ENCODE peak calls at places on chromosomes 13 and 19, in six cellular contexts. J, Z, I, D, K and F are unnamed samples.

GRCh38 chr19:49335071-49335783 is at the start of gene CD37:
- DNase-seq in J (no peak), Z (no peak), I (no peak), D (no peak), K (no peak), F (no peak)

GRCh38 chr13:113904411-113904810 is 40.5 kb upstream of the GAS6 start:
- DNase-seq in J (peak), Z (peak), I (no peak), D (no peak), K (peak), F (no peak)

GRCh38 chr19:15479391-15480345 is at the start of gene PGLYRP2:
- DNase-seq in J (no peak), Z (peak), I (peak), D (no peak), K (peak), F (no peak)

GRCh38 chr13:47459512-47459911 is 541.6 kb downstream of the SUCLA2 start:
- DNase-seq in J (peak), Z (no peak), I (no peak), D (no peak), K (no peak), F (no peak)

GRCh38 chr13:29688193-29688592 is 92.7 kb upstream of the SLC7A1 start:
- DNase-seq in J (no peak), Z (no peak), I (no peak), D (no peak), K (no peak), F (no peak)

GRCh38 chr13:84946144-84946543 is 853.1 kb downstream of the SLITRK6 start:
- DNase-seq in J (no peak), Z (no peak), I (no peak), D (no peak), K (no peak), F (no peak)

GRCh38 chr19:33399745-33400681 is 26.5 kb downstream of the CEBPG start:
- DNase-seq in J (no peak), Z (peak), I (peak), D (no peak), K (no peak), F (no peak)

GRCh38 chr19:1251503-1252220 is 3.3 kb downstream of the MIDN start:
- DNase-seq in J (no peak), Z (peak), I (no peak), D (no peak), K (peak), F (no peak)

GRCh38 chr19:18649371-18650047 is 12.7 kb downstream of the KLHL26 start:
- DNase-seq in J (peak), Z (peak), I (no peak), D (peak), K (peak), F (peak)

GRCh38 chr19:16587031-16588023 is 15.1 kb upstream of the SLC35E1 start:
- DNase-seq in J (peak), Z (no peak), I (peak), D (peak), K (peak), F (no peak)

GRCh38 chr19:19040417-19040816 is 7.0 kb downstream of the ARMC6 start:
- DNase-seq in J (no peak), Z (peak), I (peak), D (peak), K (peak), F (no peak)

GRCh38 chr19:46985532-46986415 is 33.9 kb upstream of the NPAS1 start:
- DNase-seq in J (peak), Z (no peak), I (no peak), D (no peak), K (no peak), F (no peak)

GRCh38 chr13:110653271-110653670 is 37.9 kb downstream of the NAXD start:
- DNase-seq in J (no peak), Z (no peak), I (no peak), D (no peak), K (no peak), F (no peak)

GRCh38 chr13:40486518-40487163 is 179.8 kb downstream of the FOXO1 start:
- DNase-seq in J (no peak), Z (no peak), I (no peak), D (no peak), K (no peak), F (no peak)

GRCh38 chr13:52776726-52777125 is 37.1 kb upstream of the CNMD start:
- DNase-seq in J (no peak), Z (no peak), I (no peak), D (no peak), K (no peak), F (no peak)

GRCh38 chr19:38005224-38005614 is 98.2 kb downstream of the SIPA1L3 start:
- DNase-seq in J (no peak), Z (no peak), I (no peak), D (no peak), K (no peak), F (no peak)

GRCh38 chr13:27171244-27171829 is at the start of gene USP12:
- DNase-seq in J (peak), Z (no peak), I (peak), D (no peak), K (no peak), F (no peak)

GRCh38 chr13:32851083-32852064 is 164.8 kb upstream of the KL start:
- DNase-seq in J (no peak), Z (no peak), I (no peak), D (peak), K (no peak), F (no peak)

GRCh38 chr13:109764474-109765292 is 21.7 kb downstream of the IRS2 start:
- DNase-seq in J (no peak), Z (peak), I (no peak), D (no peak), K (no peak), F (no peak)

GRCh38 chr19:39275578-39275977 is 7.4 kb downstream of the IFNL2 start:
- DNase-seq in J (no peak), Z (no peak), I (no peak), D (no peak), K (no peak), F (no peak)

DNA sequence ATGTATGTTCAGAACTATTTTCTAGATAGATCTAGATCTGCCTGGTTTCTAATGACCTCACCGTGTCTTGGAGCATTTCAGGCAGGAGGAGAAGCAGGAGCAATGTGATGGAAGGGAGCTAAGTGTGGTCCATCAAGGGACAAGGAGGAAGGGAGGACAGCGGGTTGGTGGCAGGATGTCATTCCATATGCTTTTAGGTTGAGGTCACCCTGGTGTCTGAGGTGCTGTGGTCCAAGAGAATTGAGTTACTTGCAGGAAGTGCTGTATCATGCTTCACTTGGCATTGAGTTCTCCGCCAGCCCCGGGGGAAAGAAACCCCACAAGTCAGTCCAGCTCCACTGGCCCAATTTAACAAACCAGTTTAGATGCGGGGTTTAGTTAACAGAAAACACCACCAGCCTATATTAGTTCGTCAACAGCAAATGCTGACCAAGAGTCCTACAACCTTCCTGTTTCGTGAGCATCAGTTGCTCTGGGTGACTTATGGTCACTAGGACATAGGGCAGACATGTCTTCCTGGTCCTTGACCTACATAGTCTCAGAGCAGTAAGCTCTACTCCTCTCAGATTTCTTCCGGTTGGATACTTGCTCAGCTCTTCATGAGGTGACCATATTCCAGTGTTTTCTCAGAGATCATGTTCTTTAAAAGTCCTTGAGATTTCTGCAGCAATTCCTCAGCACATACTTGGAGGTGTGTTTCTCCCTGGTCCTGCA is 79.4 kb downstream of the MBNL2 start:
- DNase-seq in J (no peak), Z (no peak), I (no peak), D (no peak), K (no peak), F (no peak)
- H3K27ac ChIP-seq in J (no peak), Z (peak), I (no peak), D (no peak), K (no peak), F (no peak)

GRCh38 chr19:30046522-30046921 is 104.5 kb downstream of the URI1 start:
- DNase-seq in J (no peak), Z (no peak), I (no peak), D (peak), K (no peak), F (no peak)
- TF ChIP-seq CTCF in J (peak), Z (no peak), I (no peak), D (peak), K (no peak), F (peak)

GRCh38 chr13:39415003-39415402 is 188.0 kb downstream of the LHFPL6 start:
- DNase-seq in J (no peak), Z (no peak), I (no peak), D (no peak), K (no peak), F (no peak)

GRCh38 chr13:39411501-39411900 is 191.5 kb downstream of the LHFPL6 start:
- DNase-seq in J (no peak), Z (no peak), I (no peak), D (no peak), K (no peak), F (no peak)

GRCh38 chr13:39417131-39417530 is 185.9 kb downstream of the LHFPL6 start:
- DNase-seq in J (peak), Z (no peak), I (no peak), D (no peak), K (no peak), F (no peak)

GRCh38 chr13:39415403-39415802 is 187.6 kb downstream of the LHFPL6 start:
- DNase-seq in J (peak), Z (peak), I (peak), D (no peak), K (peak), F (peak)

GRCh38 chr13:39414339-39414738 is 188.7 kb downstream of the LHFPL6 start:
- DNase-seq in J (no peak), Z (no peak), I (no peak), D (no peak), K (no peak), F (no peak)
- H3K27ac ChIP-seq in J (no peak), Z (no peak), I (no peak), D (no peak), K (peak), F (no peak)

GRCh38 chr13:99450416-99450815 is 50.9 kb upstream of the TM9SF2 start:
- DNase-seq in J (no peak), Z (no peak), I (no peak), D (no peak), K (no peak), F (no peak)

GRCh38 chr13:99448586-99448985 is 52.7 kb upstream of the TM9SF2 start:
- DNase-seq in J (no peak), Z (no peak), I (no peak), D (no peak), K (no peak), F (no peak)

GRCh38 chr13:99442273-99442895 is 58.9 kb upstream of the TM9SF2 start:
- DNase-seq in J (peak), Z (no peak), I (no peak), D (peak), K (no peak), F (peak)

DNA sequence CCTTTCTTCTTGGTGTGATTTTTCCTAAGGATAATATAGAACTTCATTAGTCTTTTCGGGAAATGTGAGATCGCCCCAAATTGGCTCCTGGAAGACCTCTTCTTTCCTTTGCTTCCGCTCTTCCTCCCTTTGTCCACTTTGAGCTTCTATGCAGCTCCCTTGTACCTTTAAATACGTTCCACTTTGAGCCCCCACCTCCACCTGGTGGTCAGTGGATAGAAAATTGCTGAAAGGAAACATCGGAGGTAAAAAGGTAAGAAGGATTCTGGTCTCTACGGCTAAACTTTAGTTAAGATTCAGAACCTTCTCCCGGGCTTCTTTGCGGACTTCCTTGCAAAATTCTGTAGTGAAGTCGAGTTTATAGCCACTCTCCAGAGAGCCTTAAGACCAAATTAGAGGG is 55.0 kb upstream of the TM9SF2 start:
- DNase-seq in J (no peak), Z (no peak), I (no peak), D (no peak), K (no peak), F (no peak)
- TF ChIP-seq CTCF in J (no peak), Z (no peak), I (no peak), D (peak), K (no peak), F (no peak)

DNA sequence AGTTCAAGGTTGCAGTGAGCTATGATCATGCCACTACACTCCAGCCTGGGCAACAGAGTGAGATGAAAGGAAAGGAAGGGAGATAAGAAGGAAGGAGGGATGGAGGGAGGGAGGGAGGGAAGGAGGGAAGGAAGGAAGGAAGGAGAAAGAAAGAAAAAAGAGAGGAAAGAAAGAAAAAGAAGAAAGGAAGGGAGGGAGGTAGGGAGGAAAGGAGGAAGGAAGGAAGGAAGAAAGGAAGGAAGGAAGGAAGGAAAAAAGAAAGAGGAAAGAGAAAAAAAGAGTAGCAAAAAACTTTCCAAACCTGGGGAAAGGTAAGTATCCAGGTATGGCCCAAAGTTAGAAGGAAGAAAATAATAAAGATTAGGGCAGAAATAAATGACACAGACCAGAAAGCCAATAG is 7.1 kb downstream of the ZFP14 start:
- DNase-seq in J (no peak), Z (no peak), I (no peak), D (no peak), K (no peak), F (no peak)
- H3K27ac ChIP-seq in J (no peak), Z (no peak), I (no peak), D (no peak), K (no peak), F (no peak)

GRCh38 chr13:70310720-70311119 is 202.5 kb upstream of the KLHL1 start:
- DNase-seq in J (peak), Z (no peak), I (no peak), D (peak), K (no peak), F (peak)
- TF ChIP-seq CTCF in J (no peak), Z (no peak), I (peak), D (peak), K (no peak), F (peak)

DNA sequence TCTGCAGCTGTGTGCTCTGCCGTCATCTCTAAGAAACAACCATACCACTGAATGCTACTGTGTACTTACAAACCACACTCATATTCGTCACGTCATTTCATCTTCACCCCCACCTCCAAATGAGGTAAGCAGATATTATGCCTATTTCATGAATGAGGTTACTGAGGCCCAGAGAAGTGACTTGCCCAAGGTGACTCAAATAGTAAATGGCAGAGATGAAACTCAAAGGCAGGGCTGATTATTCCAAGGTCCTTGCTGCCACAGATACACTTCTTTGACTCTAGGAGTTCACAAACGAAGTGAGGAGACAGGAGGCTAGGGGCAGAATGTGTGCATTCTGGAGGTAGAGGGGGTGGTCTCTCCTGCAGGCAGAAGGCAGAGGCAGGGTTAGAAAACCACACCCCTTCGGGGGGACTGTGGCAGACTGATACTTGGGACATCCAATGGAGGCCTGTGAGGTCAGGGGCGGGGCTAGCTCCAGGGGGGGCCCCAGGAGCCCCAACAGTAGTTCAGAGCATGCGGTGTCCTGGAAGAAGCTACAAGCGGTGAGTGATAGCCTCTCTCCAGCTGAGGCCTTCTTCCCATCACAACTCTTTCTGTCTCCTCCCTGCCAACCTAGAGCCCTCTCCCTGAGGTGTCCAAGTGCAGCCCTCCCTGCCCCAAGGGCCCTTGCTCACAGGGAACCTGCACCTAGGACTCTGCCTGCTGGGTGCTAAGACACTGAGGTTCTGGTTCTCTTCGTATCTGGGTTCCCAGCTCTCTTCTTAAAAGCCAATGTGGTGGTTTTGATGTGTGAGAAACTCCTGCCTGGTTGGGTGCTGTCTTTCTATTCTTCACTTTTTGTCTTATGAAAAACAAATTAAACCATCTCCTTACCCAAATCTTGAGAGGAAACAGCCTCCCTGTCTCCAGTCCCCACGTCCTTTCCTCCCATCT is 4.6 kb upstream of the KMT2B start:
- DNase-seq in J (no peak), Z (no peak), I (no peak), D (no peak), K (no peak), F (no peak)
- H3K27ac ChIP-seq in J (no peak), Z (no peak), I (no peak), D (no peak), K (no peak), F (no peak)

GRCh38 chr19:32336259-32337111 is 8.9 kb upstream of the ZNF507 start:
- DNase-seq in J (peak), Z (no peak), I (no peak), D (peak), K (no peak), F (no peak)
- TF ChIP-seq CTCF in J (peak), Z (no peak), I (no peak), D (no peak), K (no peak), F (peak)

GRCh38 chr19:13881692-13882418 is 4.9 kb downstream of the NANOS3 start:
- DNase-seq in J (no peak), Z (no peak), I (peak), D (no peak), K (no peak), F (no peak)
- H3K27ac ChIP-seq in J (peak), Z (peak), I (no peak), D (no peak), K (no peak), F (peak)

GRCh38 chr19:36032251-36033104 is at the start of gene CLIP3:
- DNase-seq in J (peak), Z (peak), I (peak), D (peak), K (no peak), F (no peak)
- TF ChIP-seq CTCF in J (peak), Z (no peak), I (no peak), D (peak), K (no peak), F (no peak)